ENCODE peak calls at places on chromosomes 6 and 20, in five cellular contexts. F is WTC11, J is heart left ventricle, E is ACHN, D is globus pallidus. T is an unnamed sample.

GRCh38 chr6:37515712-37516075 is 16.0 kb upstream of the CCDC167 start:
- DNase-seq in F (no peak), J (no peak), E (no peak), D (no peak), T (no peak)

GRCh38 chr6:150046943-150047342 is 21.6 kb upstream of the RAET1L start:
- DNase-seq in F (no peak), J (no peak), E (no peak), D (no peak), T (no peak)

GRCh38 chr6:12572884-12573824 is 143.4 kb upstream of the PHACTR1 start:
- DNase-seq in F (no peak), J (no peak), E (peak; percentile 86), D (no peak), T (no peak)

GRCh38 chr6:44539701-44540100 is 152.2 kb downstream of the CDC5L start:
- DNase-seq in F (no peak), J (no peak), E (no peak), D (no peak), T (no peak)

GRCh38 chr6:139135578-139136545 is 982 bp downstream of the HECA start:
- DNase-seq in F (peak; percentile 29), J (peak; percentile 82), E (peak; percentile 20), D (peak; percentile 43), T (peak; percentile 92)

GRCh38 chr20:24648919-24649318 is 179.5 kb downstream of the SYNDIG1 start:
- DNase-seq in F (no peak), J (no peak), E (no peak), D (no peak), T (no peak)

GRCh38 chr20:58550661-58551060 is 35.5 kb upstream of the APCDD1L start:
- DNase-seq in F (no peak), J (no peak), E (no peak), D (no peak), T (no peak)

GRCh38 chr6:3711776-3712175 is 39.7 kb downstream of the PXDC1 start:
- DNase-seq in F (no peak), J (no peak), E (no peak), D (no peak), T (no peak)

GRCh38 chr6:152313542-152314482 is 323.4 kb downstream of the SYNE1 start:
- DNase-seq in F (no peak), J (no peak), E (no peak), D (no peak), T (no peak)

GRCh38 chr6:149990672-149991402 is 27.1 kb downstream of the ULBP1 start:
- DNase-seq in F (peak; percentile 41), J (no peak), E (no peak), D (no peak), T (no peak)

GRCh38 chr6:3592371-3592941 is 135.6 kb upstream of the SLC22A23 start:
- DNase-seq in F (no peak), J (no peak), E (no peak), D (no peak), T (no peak)

GRCh38 chr20:63009044-63009961 is 2.5 kb upstream of the BHLHE23 start:
- DNase-seq in F (peak; percentile 90), J (peak; percentile 69), E (peak; percentile 67), D (peak; percentile 39), T (peak; percentile 88)

GRCh38 chr6:83151114-83151513 is 42.0 kb downstream of the PGM3 start:
- DNase-seq in F (no peak), J (no peak), E (no peak), D (no peak), T (no peak)

GRCh38 chr6:27414996-27415395 is 26.4 kb downstream of the ZNF391 start:
- DNase-seq in F (no peak), J (no peak), E (no peak), D (no peak), T (no peak)

GRCh38 chr6:11428895-11429294 is 108.7 kb upstream of the TMEM170B start:
- DNase-seq in F (no peak), J (no peak), E (peak; percentile 70), D (no peak), T (no peak)

GRCh38 chr6:93327857-93328256 is 91.5 kb downstream of the EPHA7 start:
- DNase-seq in F (no peak), J (no peak), E (no peak), D (no peak), T (no peak)

GRCh38 chr20:50052550-50052949 is 60.4 kb downstream of the UBE2V1 start:
- DNase-seq in F (no peak), J (no peak), E (no peak), D (no peak), T (no peak)

GRCh38 chr6:63447134-63447533 is 125.1 kb upstream of the LOC128125822 start:
- DNase-seq in F (no peak), J (no peak), E (no peak), D (no peak), T (no peak)